ENCODE peak calls at places on chromosomes 3 and 15, in ten cellular contexts. J is gastrocnemius medialis, I is IMR-90, N is heart left ventricle, G is testis, U is endothelial cell of umbilical vein, H is body of pancreas, S is breast epithelium, F is sigmoid colon, M is Peyer's patch. C is an unnamed sample.

GRCh38 chr3:5095879-5096278 is 26.2 kb upstream of the ARL8B start:
- DNase-seq in J (no peak), I (peak; percentile 5), N (peak; percentile 69), G (peak; percentile 26), U (no peak), H (no peak), S (no peak), F (peak; percentile 73), M (peak; percentile 37), C (no peak)

GRCh38 chr3:68620211-68620610 is 312.1 kb downstream of the TAFA4 start:
- DNase-seq in J (no peak), I (no peak), N (no peak), G (peak; percentile 58), U (no peak), H (no peak), S (no peak), F (no peak), M (no peak), C (no peak)

GRCh38 chr3:16554126-16554525 is 40.6 kb upstream of the RFTN1 start:
- DNase-seq in J (no peak), I (no peak), N (no peak), G (no peak), U (no peak), H (no peak), S (no peak), F (no peak), M (no peak), C (no peak)

GRCh38 chr3:113626513-113627371 is 69.7 kb downstream of the USF3 start:
- DNase-seq in J (peak; percentile 38), I (peak; percentile 58), N (peak; percentile 65), G (peak; percentile 76), U (peak; percentile 64), H (peak; percentile 69), S (no peak), F (peak; percentile 82), M (peak; percentile 83), C (peak; percentile 48)

GRCh38 chr3:51982352-51982837 is 940 bp upstream of the ACY1 start:
- DNase-seq in J (no peak), I (no peak), N (no peak), G (no peak), U (no peak), H (peak; percentile 65), S (no peak), F (no peak), M (peak; percentile 89), C (peak; percentile 91)

GRCh38 chr15:75138016-75138999 is 63.4 kb upstream of the C15orf39 start:
- DNase-seq in J (no peak), I (peak; percentile 10), N (no peak), G (peak; percentile 75), U (no peak), H (no peak), S (no peak), F (no peak), M (peak; percentile 26), C (no peak)

GRCh38 chr3:31777092-31777491 is 204.0 kb downstream of the OSBPL10 start:
- DNase-seq in J (no peak), I (peak; percentile 23), N (no peak), G (no peak), U (no peak), H (no peak), S (no peak), F (no peak), M (no peak), C (no peak)

GRCh38 chr3:62559831-62560445 is 186.6 kb upstream of the FEZF2 start:
- DNase-seq in J (no peak), I (peak; percentile 57), N (no peak), G (no peak), U (peak; percentile 43), H (no peak), S (no peak), F (no peak), M (no peak), C (no peak)

GRCh38 chr3:30638685-30639412 is 32.4 kb downstream of the TGFBR2 start:
- DNase-seq in J (no peak), I (no peak), N (peak; percentile 66), G (no peak), U (no peak), H (no peak), S (no peak), F (no peak), M (peak; percentile 61), C (no peak)

GRCh38 chr3:42667096-42667522 is 13.6 kb downstream of the ZBTB47 start:
- DNase-seq in J (no peak), I (no peak), N (peak; percentile 47), G (no peak), U (no peak), H (no peak), S (no peak), F (peak; percentile 71), M (peak; percentile 44), C (no peak)

GRCh38 chr3:63309780-63310179 is 31.7 kb downstream of the SYNPR start:
- DNase-seq in J (no peak), I (no peak), N (no peak), G (no peak), U (no peak), H (no peak), S (no peak), F (no peak), M (no peak), C (no peak)

GRCh38 chr3:38588995-38589937 is 60.2 kb downstream of the SCN5A start:
- DNase-seq in J (no peak), I (no peak), N (peak; percentile 31), G (peak; percentile 3), U (no peak), H (no peak), S (no peak), F (no peak), M (peak; percentile 30), C (peak; percentile 27)

GRCh38 chr3:44042772-44043171 is 198.9 kb upstream of the TOPAZ1 start:
- DNase-seq in J (no peak), I (no peak), N (no peak), G (no peak), U (no peak), H (no peak), S (no peak), F (no peak), M (no peak), C (no peak)

GRCh38 chr3:31688847-31689246 is 156.1 kb downstream of the STT3B start:
- DNase-seq in J (no peak), I (no peak), N (no peak), G (no peak), U (no peak), H (no peak), S (no peak), F (no peak), M (no peak), C (no peak)

GRCh38 chr15:96052572-96053038 is 277.9 kb upstream of the NR2F2 start:
- DNase-seq in J (no peak), I (no peak), N (no peak), G (no peak), U (no peak), H (no peak), S (no peak), F (no peak), M (no peak), C (no peak)

GRCh38 chr3:174863488-174863887 is 4.4 kb downstream of the NAALADL2 start:
- DNase-seq in J (no peak), I (peak; percentile 37), N (no peak), G (no peak), U (no peak), H (no peak), S (no peak), F (no peak), M (no peak), C (no peak)

GRCh38 chr15:39149636-39150035 is 431.2 kb upstream of the THBS1 start:
- DNase-seq in J (no peak), I (no peak), N (no peak), G (no peak), U (no peak), H (no peak), S (no peak), F (no peak), M (no peak), C (no peak)

GRCh38 chr3:30042274-30042859 is 564.0 kb upstream of the TGFBR2 start:
- DNase-seq in J (peak; percentile 18), I (peak; percentile 79), N (no peak), G (peak; percentile 76), U (peak; percentile 88), H (peak; percentile 65), S (no peak), F (peak; percentile 71), M (peak; percentile 85), C (peak; percentile 22)

DNA sequence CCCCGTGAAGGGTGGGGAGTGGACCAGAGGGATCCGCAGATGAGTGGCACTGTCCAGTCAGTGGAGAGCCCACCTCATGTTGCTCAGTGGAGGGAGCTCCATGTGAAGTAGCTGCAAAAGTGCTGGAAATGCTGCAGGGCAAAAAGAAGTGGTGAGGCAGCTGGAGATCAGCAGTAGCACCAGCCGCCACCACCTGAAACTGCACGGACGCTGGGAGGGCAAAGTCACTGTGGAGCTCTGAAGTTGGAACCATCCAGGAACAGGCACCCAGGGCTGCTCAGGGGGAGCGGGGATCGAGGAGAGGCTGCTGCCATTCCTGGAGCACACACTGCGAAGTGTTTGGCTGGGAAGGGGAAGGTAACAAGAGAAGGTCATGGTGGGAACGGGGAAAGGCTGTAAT is 6.4 kb upstream of the ALDH1L1 start:
- DNase-seq in J (no peak), I (no peak), N (no peak), G (no peak), U (no peak), H (no peak), S (no peak), F (no peak), M (no peak), C (peak; percentile 38)
- H3K27me3 ChIP-seq in J (no peaks in the 10 kb centered on the region), I (peaks cover 38% of the 10 kb centered on the region), N (peaks cover 7% of the 10 kb centered on the region), G (no peaks in the 10 kb centered on the region), U (peaks cover 6% of the 10 kb centered on the region), H (no peaks in the 10 kb centered on the region), S (no peaks in the 10 kb centered on the region), F (no peaks in the 10 kb centered on the region), M (no peaks in the 10 kb centered on the region), C (no peaks in the 10 kb centered on the region)

GRCh38 chr3:194276768-194277546 is 74.2 kb downstream of the CPN2 start:
- DNase-seq in J (peak; percentile 72), I (peak; percentile 52), N (peak; percentile 69), G (peak; percentile 63), U (peak; percentile 75), H (peak; percentile 56), S (peak; percentile 64), F (peak; percentile 81), M (no peak), C (peak; percentile 78)
- TF ChIP-seq POLR2A in J (no peak), I (no peak), N (no peak), G (no peak), U (no peak), H (peak; percentile 22), S (no peak), F (no peak), M (no peak), C (peak; percentile 48)

GRCh38 chr3:11853450-11853849 is 6.8 kb upstream of the TAMM41 start:
- DNase-seq in J (no peak), I (no peak), N (no peak), G (no peak), U (no peak), H (no peak), S (no peak), F (no peak), M (no peak), C (no peak)
- H3K27me3 ChIP-seq in J (no peaks in the 10 kb centered on the region), I (peaks cover 14% of the 10 kb centered on the region), N (peaks cover 7% of the 10 kb centered on the region), G (no peaks in the 10 kb centered on the region), U (peaks cover 16% of the 10 kb centered on the region), H (no peaks in the 10 kb centered on the region), S (no peaks in the 10 kb centered on the region), F (no peaks in the 10 kb centered on the region), M (no peaks in the 10 kb centered on the region), C (no peaks in the 10 kb centered on the region)

DNA sequence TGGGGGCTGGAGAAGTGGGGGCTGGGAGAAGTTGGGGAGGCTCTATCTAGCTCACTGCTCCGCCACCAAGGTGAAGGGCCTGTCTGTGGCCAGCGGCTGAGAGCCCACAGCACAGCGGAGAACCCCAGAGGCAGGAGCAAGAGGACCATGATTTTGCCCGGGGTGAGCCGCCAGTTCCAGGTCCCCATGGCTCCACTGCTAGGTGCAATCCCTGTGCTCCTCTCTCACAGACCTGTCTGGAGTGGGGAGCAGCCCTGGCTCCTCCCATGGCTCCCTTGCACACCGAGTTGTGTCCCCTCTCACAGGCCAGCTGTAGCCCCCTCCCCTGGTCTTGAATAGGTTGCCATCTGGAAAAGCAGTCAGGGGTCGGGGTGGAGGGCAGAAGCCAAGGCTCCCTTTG is 4.6 kb upstream of the NRROS start:
- DNase-seq in J (no peak), I (no peak), N (no peak), G (no peak), U (no peak), H (no peak), S (no peak), F (no peak), M (no peak), C (no peak)
- TF ChIP-seq POLR2A in J (no peak), I (no peak), N (no peak), G (no peak), U (no peak), H (no peak), S (no peak), F (no peak), M (no peak), C (no peak)